ENCODE peak calls at places on chromosomes 3 and 15, in four cellular contexts. N is HepG2, H is K562, M is GM12878. T is an unnamed sample.

GRCh38 chr3:106113747-106114146 is 244.9 kb upstream of the CBLB start:
- DNase-seq in N (no peak), H (no peak), M (no peak), T (no peak)

GRCh38 chr3:171752329-171752728 is 58.0 kb downstream of the PLD1 start:
- DNase-seq in N (no peak), H (no peak), M (no peak), T (no peak)

GRCh38 chr3:73351423-73352071 is 273.2 kb downstream of the PDZRN3 start:
- DNase-seq in N (no peak), H (no peak), M (no peak), T (no peak)

GRCh38 chr3:179015551-179016020 is 56.0 kb downstream of the ZMAT3 start:
- DNase-seq in N (peak), H (peak), M (peak), T (peak)

GRCh38 chr3:133038731-133039398 is 674 bp downstream of the TMEM108 start:
- DNase-seq in N (no peak), H (peak), M (no peak), T (no peak)

GRCh38 chr3:141909408-141909807 is 33.0 kb downstream of the ATP1B3 start:
- DNase-seq in N (no peak), H (no peak), M (no peak), T (no peak)

GRCh38 chr3:161221881-161222600 is 930 bp downstream of the NMD3 start:
- DNase-seq in N (no peak), H (peak), M (no peak), T (peak)

GRCh38 chr3:50600141-50600753 is 11.3 kb downstream of the CISH start:
- DNase-seq in N (no peak), H (peak), M (no peak), T (no peak)

GRCh38 chr3:37262816-37263393 is 88.5 kb upstream of the LRRFIP2 start:
- DNase-seq in N (no peak), H (no peak), M (no peak), T (no peak)

GRCh38 chr15:96338772-96339661 is 8.5 kb downstream of the NR2F2 start:
- DNase-seq in N (peak), H (peak), M (no peak), T (peak)

GRCh38 chr15:100141304-100142080 is 200.3 kb downstream of the ADAMTS17 start:
- DNase-seq in N (no peak), H (no peak), M (no peak), T (no peak)

GRCh38 chr15:74631087-74631385 is 15.4 kb downstream of the CLK3 start:
- DNase-seq in N (no peak), H (no peak), M (no peak), T (no peak)

GRCh38 chr15:74233864-74234597 is 2.1 kb upstream of the CCDC33 start:
- DNase-seq in N (no peak), H (no peak), M (no peak), T (no peak)

GRCh38 chr15:85541744-85542143 is 161.3 kb downstream of the AKAP13 start:
- DNase-seq in N (no peak), H (no peak), M (no peak), T (no peak)

GRCh38 chr3:13532085-13532484 is 16.8 kb upstream of the FBLN2 start:
- DNase-seq in N (no peak), H (no peak), M (no peak), T (no peak)

GRCh38 chr3:64268926-64269325 is 43.7 kb upstream of the PRICKLE2 start:
- DNase-seq in N (no peak), H (no peak), M (no peak), T (no peak)

GRCh38 chr3:64266065-64266874 is 41.0 kb upstream of the PRICKLE2 start:
- DNase-seq in N (peak), H (no peak), M (no peak), T (peak)

GRCh38 chr3:64270143-64270542 is 44.9 kb upstream of the PRICKLE2 start:
- DNase-seq in N (no peak), H (no peak), M (no peak), T (no peak)

GRCh38 chr3:64266983-64267382 is 41.7 kb upstream of the PRICKLE2 start:
- DNase-seq in N (no peak), H (no peak), M (no peak), T (no peak)

DNA sequence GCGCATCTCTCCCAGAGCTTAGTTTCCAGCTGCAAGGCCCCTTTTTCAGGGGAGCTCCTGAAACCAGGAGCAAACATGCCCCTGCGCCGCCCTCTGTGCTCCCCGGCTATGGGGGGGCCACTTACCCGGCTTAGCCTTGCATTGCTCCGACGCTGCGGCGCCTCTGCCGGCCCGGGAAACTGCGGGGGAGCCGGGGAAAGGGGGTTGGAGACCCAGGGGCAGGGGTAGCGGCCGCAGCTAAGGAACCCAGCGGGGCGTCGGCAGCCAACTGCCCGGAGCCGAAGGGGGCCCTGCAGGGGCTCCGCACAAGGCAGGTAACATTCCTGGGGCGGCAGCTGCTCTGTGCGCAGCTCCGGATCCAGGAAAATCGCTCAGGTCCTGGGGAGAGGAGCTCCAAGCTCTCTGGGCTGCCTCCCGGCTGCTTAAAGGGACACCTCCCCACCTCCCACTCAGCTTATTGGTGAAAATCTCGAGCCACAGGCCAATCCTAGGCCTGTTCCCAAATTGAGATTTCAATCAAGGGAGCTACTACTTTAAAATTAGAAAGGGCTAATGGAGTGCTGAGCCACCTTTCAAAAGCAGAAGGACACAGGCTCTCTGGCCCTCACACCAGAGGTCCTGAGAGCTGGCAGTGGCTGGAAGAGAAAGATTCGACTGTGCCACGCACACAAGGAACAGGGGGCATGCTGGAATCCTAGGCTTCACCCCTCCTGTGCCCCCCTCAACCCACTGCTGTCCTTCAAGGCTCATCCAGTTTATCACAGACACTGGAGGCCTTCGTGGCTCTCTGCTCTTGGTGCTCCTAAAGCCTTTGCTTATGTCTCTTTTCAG is 42.7 kb upstream of the PRICKLE2 start:
- DNase-seq in N (no peak), H (no peak), M (no peak), T (peak)
- TF ChIP-seq MYC in N (no peak), H (no peak), M (no peak), T (no peak)

DNA sequence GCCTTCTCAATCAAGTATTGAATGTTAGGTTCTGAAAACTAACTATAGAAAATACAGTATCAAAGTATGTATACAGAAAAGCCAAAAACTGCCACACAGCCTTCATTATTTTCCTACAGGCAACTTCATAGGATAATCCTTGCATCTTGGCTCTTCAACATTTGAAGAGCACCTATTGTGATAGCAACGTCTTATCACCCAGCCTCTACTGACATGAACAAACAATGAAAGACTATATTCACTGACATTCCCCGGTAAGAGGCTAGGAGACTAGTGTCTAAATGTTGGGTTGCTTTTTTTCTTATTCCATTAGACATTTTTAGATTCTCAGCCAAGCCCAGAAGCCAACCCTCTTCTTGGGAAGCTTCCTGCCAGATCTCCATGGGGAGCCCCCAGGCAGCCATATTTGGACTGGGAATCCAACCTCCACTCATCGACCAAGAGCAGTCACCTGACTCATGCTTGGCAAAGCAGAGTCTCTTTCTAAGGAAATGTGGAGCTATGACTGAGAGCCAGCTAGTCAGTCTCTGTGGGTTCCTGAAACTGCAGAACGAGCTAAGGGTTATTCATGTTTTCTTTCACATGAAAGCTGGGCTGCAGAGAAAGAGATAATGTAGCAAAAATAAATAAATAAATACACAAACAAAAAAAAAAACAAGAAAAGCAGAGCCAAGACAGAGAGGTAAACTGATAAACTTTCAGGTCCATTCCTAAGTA is 227.5 kb downstream of the MAGI1 start:
- DNase-seq in N (no peak), H (no peak), M (no peak), T (no peak)
- H2AFZ ChIP-seq in N (no peak), H (no peak), M (no peak), T (no peak)

GRCh38 chr15:61753018-61753710 is 307.1 kb downstream of the VPS13C start:
- DNase-seq in N (no peak), H (no peak), M (no peak), T (no peak)

GRCh38 chr15:61750271-61751084 is 309.8 kb downstream of the VPS13C start:
- DNase-seq in N (no peak), H (no peak), M (no peak), T (no peak)

GRCh38 chr15:61749169-61749568 is 311.1 kb downstream of the VPS13C start:
- DNase-seq in N (no peak), H (no peak), M (no peak), T (no peak)

GRCh38 chr15:61755461-61755860 is 304.8 kb downstream of the VPS13C start:
- DNase-seq in N (no peak), H (no peak), M (no peak), T (no peak)

GRCh38 chr15:61752001-61752400 is 308.2 kb downstream of the VPS13C start:
- DNase-seq in N (no peak), H (no peak), M (no peak), T (no peak)
- TF ChIP-seq MYC in N (no peak), H (no peak), M (no peak), T (no peak)

DNA sequence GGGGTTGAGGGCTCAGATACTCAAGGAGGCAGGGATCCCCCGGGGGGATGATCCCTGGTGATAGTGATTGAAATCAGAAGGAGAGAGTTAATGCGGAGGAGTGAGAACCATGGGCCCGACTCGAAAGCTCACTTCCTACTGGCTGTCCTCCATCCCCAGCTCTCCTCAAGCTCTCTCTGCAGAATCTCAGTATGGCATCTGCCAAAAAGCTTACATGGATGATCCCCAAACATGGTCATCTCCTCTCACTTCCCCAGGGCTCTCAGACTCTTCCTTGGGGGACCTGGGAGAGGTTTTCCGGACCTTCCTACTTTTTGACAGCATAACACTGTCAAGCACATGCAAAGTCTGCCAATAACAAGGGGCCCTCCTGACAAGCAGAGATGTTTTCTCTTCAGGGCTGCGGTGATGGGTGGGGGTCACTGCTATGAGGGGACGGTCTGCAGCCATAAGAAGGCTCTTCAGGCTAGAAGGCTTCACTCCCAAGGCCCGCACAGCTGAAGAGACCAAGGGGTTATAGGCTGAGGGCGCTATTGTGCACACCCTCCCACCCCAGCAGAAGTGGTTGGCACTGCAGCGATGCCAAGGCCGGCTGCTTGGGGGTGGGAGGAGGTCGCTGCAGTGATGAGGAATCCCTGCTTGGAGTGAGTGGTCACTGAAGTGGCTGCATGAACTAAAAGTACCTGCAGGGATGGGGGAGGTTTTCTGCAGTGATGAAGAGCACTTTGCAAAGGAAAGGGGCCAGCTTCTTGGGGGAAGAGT is 828 bp upstream of the VWA5B2 start:
- DNase-seq in N (no peak), H (no peak), M (no peak), T (no peak)
- H2AFZ ChIP-seq in N (no peak), H (no peak), M (no peak), T (no peak)

DNA sequence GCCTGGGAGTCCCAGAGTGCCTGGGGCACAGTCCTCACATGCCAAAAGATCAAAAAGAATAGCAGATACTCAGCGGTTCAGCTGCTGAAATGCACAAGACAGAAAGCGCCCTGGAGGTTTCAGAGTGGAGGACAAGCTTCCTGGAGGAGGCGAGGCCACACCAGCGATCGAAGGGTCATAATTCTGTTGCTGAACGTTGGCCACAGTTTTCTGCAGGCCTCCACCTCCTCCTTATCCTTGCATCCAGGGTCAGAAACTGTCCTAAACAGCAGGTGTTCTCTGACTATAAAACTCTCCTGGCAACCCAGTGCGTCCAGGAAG is 220.3 kb upstream of the LINGO1 start:
- DNase-seq in N (no peak), H (no peak), M (no peak), T (no peak)
- TF ChIP-seq MYC in N (no peak), H (no peak), M (no peak), T (no peak)

GRCh38 chr3:78969483-78969882 is 798.3 kb downstream of the ROBO1 start:
- DNase-seq in N (no peak), H (no peak), M (no peak), T (no peak)
- H2AFZ ChIP-seq in N (no peak), H (no peak), M (no peak), T (no peak)

DNA sequence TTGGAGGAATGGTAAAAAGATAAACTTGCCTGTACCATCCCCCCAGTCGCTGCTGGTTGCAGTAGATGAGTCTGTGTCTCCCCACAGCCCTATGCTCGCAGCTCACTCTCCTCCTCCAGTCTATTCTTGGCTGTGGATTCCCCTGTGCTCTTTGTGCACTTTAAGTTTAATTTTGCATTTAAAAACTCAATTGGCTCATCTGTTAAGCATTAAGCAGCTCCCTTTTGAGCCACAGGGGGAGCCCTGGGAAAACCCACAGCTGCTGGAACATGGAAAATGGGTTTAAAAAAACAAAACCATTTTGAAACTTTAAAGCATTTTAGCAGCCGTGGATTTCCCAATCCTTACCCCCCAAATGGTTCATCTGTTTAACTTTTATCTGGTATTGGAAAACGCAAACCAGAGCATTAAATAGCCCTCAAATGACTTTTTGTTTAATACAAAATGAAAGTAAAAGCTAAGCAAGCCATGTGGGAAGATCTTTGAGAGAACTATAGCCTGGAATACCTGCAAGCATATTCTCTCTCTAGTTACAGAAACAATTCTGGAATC is 536.9 kb downstream of the ZIC1 start:
- DNase-seq in N (peak), H (no peak), M (peak), T (peak)
- TF ChIP-seq MYC in N (no peak), H (no peak), M (no peak), T (no peak)